ENCODE peak calls at places on chromosomes 3 and 15, in seven cellular contexts. W is A673, D is cardiac muscle cell, V is right atrium auricular region, Q is HCT116, O is H9, B is psoas muscle. N is an unnamed sample. For H3K27me3 and H3K9me3, the result is how much of the 10 kb centered on the place peaks cover.

GRCh38 chr3:171346011-171346410 is 114.2 kb downstream of the TNIK start:
- DNase-seq in V (no peak), D (no peak), O (no peak), B (no peak), Q (no peak), W (no peak), N (no peak)

GRCh38 chr3:136207741-136208140 is 11.6 kb upstream of the MSL2 start:
- DNase-seq in O (no peak), B (no peak), V (no peak), W (peak), D (no peak), Q (no peak), N (no peak)

GRCh38 chr3:141093971-141094401 is 42.8 kb downstream of the SPSB4 start:
- DNase-seq in D (no peak), V (no peak), O (no peak), Q (no peak), B (peak), W (no peak), N (no peak)

GRCh38 chr3:102163039-102163817 is 271.6 kb upstream of the ZPLD1 start:
- DNase-seq in V (peak), D (peak), B (peak), O (no peak), W (peak), Q (no peak), N (no peak)

GRCh38 chr3:135159848-135160247 is 364.8 kb downstream of the EPHB1 start:
- DNase-seq in D (no peak), B (no peak), W (no peak), Q (no peak), O (no peak), V (no peak), N (no peak)

GRCh38 chr3:122535964-122536363 is 21.2 kb upstream of the KPNA1 start:
- DNase-seq in W (no peak), D (no peak), O (no peak), B (no peak), Q (no peak), V (no peak), N (no peak)

GRCh38 chr3:63934484-63934883 is 22.3 kb upstream of the SCAANT1 start:
- DNase-seq in B (no peak), V (no peak), Q (no peak), W (no peak), O (no peak), D (no peak), N (no peak)

GRCh38 chr3:153927107-153927506 is 194.1 kb upstream of the ARHGEF26 start:
- DNase-seq in Q (peak), O (no peak), B (no peak), D (no peak), V (no peak), W (peak), N (no peak)

GRCh38 chr15:42775431-42775830 is 38.5 kb upstream of the CDAN1 start:
- DNase-seq in D (no peak), W (no peak), Q (no peak), V (no peak), O (no peak), B (no peak), N (no peak)

GRCh38 chr3:4721511-4721911 is 228.4 kb downstream of the ITPR1 start:
- DNase-seq in W (no peak), Q (no peak), B (no peak), O (no peak), V (no peak), D (no peak), N (no peak)

GRCh38 chr3:184604956-184605290 is 43.3 kb downstream of the EPHB3 start:
- DNase-seq in W (no peak), O (no peak), D (no peak), Q (no peak), B (no peak), V (no peak), N (no peak)

GRCh38 chr15:63560741-63561448 is 36.3 kb upstream of the FBXL22 start:
- DNase-seq in V (no peak), Q (no peak), D (no peak), B (no peak), W (no peak), O (no peak), N (no peak)

GRCh38 chr15:82944840-82945239 is 7.7 kb downstream of the HOMER2 start:
- DNase-seq in W (peak), B (no peak), O (no peak), Q (no peak), D (no peak), V (no peak), N (no peak)

GRCh38 chr3:89059201-89059600 is 48.2 kb upstream of the EPHA3 start:
- DNase-seq in B (peak), D (no peak), V (no peak), W (peak), Q (no peak), O (no peak), N (no peak)

GRCh38 chr15:101613130-101614000 is 38.8 kb downstream of the TM2D3 start:
- DNase-seq in D (peak), B (peak), Q (no peak), V (peak), O (no peak), W (peak), N (peak)

GRCh38 chr3:156535162-156535627 is 19.7 kb downstream of the SSR3 start:
- DNase-seq in B (peak), Q (peak), D (peak), W (peak), O (no peak), V (peak), N (no peak)

GRCh38 chr3:174931969-174932368 is 72.8 kb downstream of the NAALADL2 start:
- DNase-seq in Q (no peak), V (no peak), O (no peak), W (no peak), B (no peak), D (no peak), N (no peak)

GRCh38 chr3:13657660-13658435 is 108.9 kb downstream of the FBLN2 start:
- DNase-seq in B (peak), O (peak), D (peak), Q (peak), W (peak), V (no peak), N (peak)

GRCh38 chr15:99704444-99704838 is 28.8 kb downstream of the LYSMD4 start:
- DNase-seq in O (no peak), Q (peak), W (peak), V (no peak), D (peak), B (no peak), N (no peak)

GRCh38 chr3:150414273-150414672 is 6.2 kb downstream of the TSC22D2 start:
- DNase-seq in O (no peak), B (no peak), W (peak), D (peak), Q (no peak), V (no peak), N (no peak)

GRCh38 chr3:20060924-20061323 is 20.7 kb downstream of the KAT2B start:
- DNase-seq in D (no peak), W (no peak), B (no peak), Q (no peak), V (no peak), O (no peak), N (no peak)

GRCh38 chr3:197953881-197954280 is 3.9 kb downstream of the RPL35A start:
- DNase-seq in O (no peak), B (peak), D (peak), Q (no peak), V (no peak), W (no peak), N (no peak)

GRCh38 chr3:145243875-145244274 is 917.1 kb downstream of the PLOD2 start:
- DNase-seq in O (no peak), D (no peak), W (no peak), B (no peak), Q (no peak), V (no peak), N (no peak)

GRCh38 chr3:149042766-149043386 is 43.5 kb downstream of the HLTF start:
- DNase-seq in O (no peak), D (no peak), B (no peak), V (no peak), W (no peak), Q (no peak), N (no peak)

GRCh38 chr3:134312873-134313838 is 61.1 kb downstream of the AMOTL2 start:
- DNase-seq in Q (no peak), D (peak), O (peak), B (peak), V (peak), W (no peak), N (no peak)

GRCh38 chr3:169657351-169658124 is 6.0 kb downstream of the MECOM start:
- DNase-seq in D (peak), Q (no peak), B (no peak), O (no peak), W (no peak), V (no peak), N (no peak)

GRCh38 chr3:169660709-169661566 is 2.6 kb downstream of the MECOM start:
- DNase-seq in D (peak), Q (no peak), B (no peak), O (no peak), W (peak), V (no peak), N (no peak)

GRCh38 chr3:169658311-169658931 is 5.1 kb downstream of the MECOM start:
- DNase-seq in O (peak), V (peak), B (no peak), Q (no peak), W (no peak), D (peak), N (no peak)

GRCh38 chr3:169659858-169660614 is 3.5 kb downstream of the MECOM start:
- DNase-seq in O (peak), W (no peak), B (no peak), D (no peak), Q (no peak), V (no peak), N (no peak)

DNA sequence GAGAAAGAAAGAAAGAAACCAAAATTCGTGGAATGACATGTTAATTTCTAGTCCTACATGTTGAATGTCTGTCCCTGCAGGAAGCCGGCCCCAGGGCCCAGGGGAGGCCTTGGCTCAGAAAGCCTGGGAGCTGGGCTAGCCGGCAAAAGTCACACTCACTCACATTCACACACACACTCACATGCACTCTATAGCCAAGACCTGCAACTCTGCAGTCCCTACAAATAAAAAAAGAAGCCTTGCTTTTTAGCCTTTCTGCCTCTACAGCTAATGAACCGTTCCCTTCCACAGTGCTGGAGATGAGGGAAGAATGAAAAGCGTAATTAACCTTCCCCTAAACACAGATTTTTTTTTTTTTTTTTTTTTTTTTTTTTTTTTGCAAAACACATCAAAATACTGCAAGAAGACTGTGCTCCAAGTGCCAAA is 4.4 kb downstream of the MECOM start:
- DNase-seq in W (no peak), V (no peak), O (peak), B (no peak), D (no peak), Q (no peak), N (no peak)
- H3K27me3 ChIP-seq in W (half or more), V (under half), O (under half), B (half or more), D (under half), Q (under half), N (under half)

DNA sequence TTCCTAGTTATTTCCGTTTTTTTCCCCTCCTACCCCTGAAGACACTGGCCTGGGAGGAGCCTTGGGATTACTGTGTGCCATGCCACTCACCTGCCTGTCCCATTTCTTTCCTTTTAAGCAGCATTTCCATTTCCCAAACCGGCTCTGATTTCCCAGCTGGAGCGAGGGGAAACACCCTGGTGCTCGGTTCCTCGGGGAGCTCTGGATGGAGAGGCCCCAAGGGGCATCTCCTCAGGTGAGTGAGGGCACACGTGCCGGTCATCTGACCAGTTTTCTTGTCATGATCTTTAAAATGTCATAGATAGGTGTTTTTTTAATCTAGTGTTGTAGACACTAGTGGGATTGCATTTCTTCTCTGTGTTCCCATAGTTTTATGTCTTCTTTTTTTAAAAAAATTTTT is 2.7 kb downstream of the ZNF662 start:
- DNase-seq in D (no peak), Q (no peak), V (no peak), O (no peak), B (no peak), W (no peak), N (no peak)
- H3K9me3 ChIP-seq in D (under half), Q (under half), V (under half), O (under half), B (under half), W (under half), N (under half)

GRCh38 chr3:194162070-194162678 is 26.2 kb downstream of the HES1 start:
- DNase-seq in Q (no peak), D (peak), V (no peak), B (no peak), W (no peak), O (no peak), N (no peak)
- TF ChIP-seq CTCF in Q (no peak), D (no peak), V (no peak), B (no peak), W (no peak), O (no peak), N (no peak)

GRCh38 chr3:38800511-38800910 is 15.5 kb downstream of the SCN10A start:
- DNase-seq in V (no peak), O (no peak), Q (no peak), B (no peak), W (no peak), D (no peak), N (no peak)

GRCh38 chr3:38805004-38805403 is 11.0 kb downstream of the SCN10A start:
- DNase-seq in V (no peak), D (no peak), B (no peak), O (no peak), W (no peak), Q (no peak), N (no peak)

GRCh38 chr3:38811822-38812221 is 4.2 kb downstream of the SCN10A start:
- DNase-seq in D (no peak), O (peak), B (no peak), V (no peak), W (no peak), Q (no peak), N (no peak)

GRCh38 chr3:38805765-38806386 is 10.1 kb downstream of the SCN10A start:
- DNase-seq in D (peak), W (peak), B (no peak), V (no peak), Q (peak), O (peak), N (no peak)
- H3K27me3 ChIP-seq in D (under half), W (under half), B (under half), V (under half), Q (half or more), O (under half), N (under half)

GRCh38 chr15:25242166-25242879 is 196.5 kb downstream of the UBE3A start:
- DNase-seq in Q (no peak), W (no peak), D (no peak), O (no peak), V (peak), B (peak), N (peak)
- H3K9me3 ChIP-seq in Q (under half), W (under half), D (under half), O (half or more), V (under half), B (under half), N (under half)

GRCh38 chr3:22900296-22900695 is 302.8 kb upstream of the UBE2E2 start:
- DNase-seq in O (no peak), D (no peak), V (no peak), W (no peak), B (no peak), Q (no peak), N (no peak)
- TF ChIP-seq CTCF in O (no peak), D (no peak), V (no peak), W (no peak), B (no peak), Q (no peak), N (no peak)

GRCh38 chr3:26621176-26621575 is 1.4 kb upstream of the LRRC3B start:
- DNase-seq in V (no peak), W (no peak), O (no peak), Q (no peak), D (no peak), B (no peak), N (no peak)
- H3K27me3 ChIP-seq in V (under half), W (under half), O (under half), Q (under half), D (half or more), B (under half), N (under half)

DNA sequence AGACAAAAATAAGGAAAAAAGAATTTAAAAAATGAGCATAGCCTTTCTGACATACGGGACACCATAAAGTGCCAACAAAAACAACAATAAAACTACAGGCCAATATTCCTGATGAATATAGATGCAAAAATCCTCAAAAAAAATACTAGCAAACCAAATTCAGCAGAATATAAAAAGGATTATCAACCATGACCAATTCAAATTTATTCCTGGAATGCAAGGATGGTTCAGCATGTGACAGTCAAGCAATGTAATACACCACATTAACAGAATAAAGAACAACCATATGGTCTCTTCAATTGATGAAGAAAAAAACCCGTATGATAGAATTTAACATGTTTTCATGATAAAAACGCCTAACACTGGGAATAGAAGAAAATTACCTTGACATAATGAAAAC is 341.7 kb downstream of the PYDC2 start:
- DNase-seq in O (no peak), V (no peak), W (no peak), B (no peak), Q (no peak), D (no peak), N (no peak)
- H3K9me3 ChIP-seq in O (under half), V (under half), W (under half), B (under half), Q (under half), D (under half), N (under half)